ENCODE peak calls at places on chromosomes 11 and 22, in seven cellular contexts. T, M, U, V, I, H and O are unnamed samples.

GRCh38 chr11:8963569-8964323 is 496 bp downstream of the TMEM9B start:
- DNase-seq in T (peak), U (peak), I (no peak), V (no peak), M (peak), H (peak), O (no peak)

GRCh38 chr11:61305417-61305816 is 10.3 kb upstream of the VWCE start:
- DNase-seq in T (no peak), V (no peak), I (no peak), U (no peak), H (no peak), M (no peak), O (no peak)

GRCh38 chr11:7523416-7524210 is 9.8 kb downstream of the PPFIBP2 start:
- DNase-seq in U (no peak), I (no peak), M (no peak), T (no peak), V (no peak), H (no peak), O (no peak)

GRCh38 chr22:36770116-36770945 is 5.6 kb downstream of the IFT27 start:
- DNase-seq in V (no peak), I (no peak), M (peak), H (no peak), U (no peak), T (no peak), O (no peak)

GRCh38 chr22:26669060-26669481 is 11.7 kb downstream of the MIAT start:
- DNase-seq in H (no peak), T (no peak), I (peak), V (peak), M (no peak), U (no peak), O (peak)

GRCh38 chr11:8679006-8679405 is 3.5 kb downstream of the TRIM66 start:
- DNase-seq in T (no peak), H (no peak), I (no peak), V (no peak), U (no peak), M (no peak), O (no peak)

GRCh38 chr22:38631724-38632123 is 24.5 kb downstream of the FAM227A start:
- DNase-seq in V (no peak), H (no peak), U (no peak), M (no peak), T (no peak), I (no peak), O (no peak)

GRCh38 chr22:35631597-35631996 is 14.5 kb upstream of the MB start:
- DNase-seq in I (no peak), M (peak), H (peak), U (no peak), T (no peak), V (peak), O (peak)

GRCh38 chr22:46750861-46751260 is 11.6 kb upstream of the TBC1D22A start:
- DNase-seq in V (no peak), I (no peak), M (peak), T (no peak), H (no peak), U (no peak), O (no peak)

GRCh38 chr11:97883086-97883485 is 1137.7 kb upstream of the CNTN5 start:
- DNase-seq in M (no peak), V (no peak), U (no peak), T (no peak), I (no peak), H (no peak), O (peak)

GRCh38 chr11:112874959-112875358 is 86.3 kb upstream of the NCAM1 start:
- DNase-seq in T (no peak), I (no peak), M (no peak), V (no peak), U (no peak), H (no peak), O (no peak)

GRCh38 chr22:27552863-27553262 is 248.7 kb downstream of the MN1 start:
- DNase-seq in T (no peak), V (no peak), H (no peak), M (no peak), U (no peak), I (no peak), O (no peak)

GRCh38 chr11:115083129-115083823 is 404.9 kb downstream of the NXPE2 start:
- DNase-seq in V (no peak), U (no peak), I (no peak), H (no peak), M (no peak), T (no peak), O (no peak)

GRCh38 chr11:15158351-15159015 is 43.8 kb downstream of the INSC start:
- DNase-seq in U (no peak), T (no peak), V (peak), H (no peak), I (peak), M (no peak), O (peak)

GRCh38 chr11:128201801-128202200 is 385.6 kb downstream of the ETS1 start:
- DNase-seq in U (no peak), V (no peak), I (no peak), T (no peak), M (no peak), H (no peak), O (no peak)

GRCh38 chr11:70429428-70429705 is 31.0 kb downstream of the CTTN start:
- DNase-seq in T (no peak), U (no peak), M (no peak), V (no peak), H (no peak), I (no peak), O (no peak)

GRCh38 chr11:2678396-2678795 is 21.4 kb downstream of the KCNQ1OT1 start:
- DNase-seq in H (no peak), V (peak), U (no peak), I (no peak), T (no peak), M (no peak), O (no peak)

GRCh38 chr22:30310881-30311771 is 15.6 kb downstream of the TBC1D10A start:
- DNase-seq in M (peak), I (peak), U (peak), T (peak), H (peak), V (peak), O (no peak)

GRCh38 chr22:35424081-35424480 is 24.1 kb downstream of the MCM5 start:
- DNase-seq in H (no peak), U (no peak), I (no peak), M (no peak), V (no peak), T (no peak), O (no peak)

GRCh38 chr22:38138961-38139360 is 28.5 kb upstream of the BAIAP2L2 start:
- DNase-seq in M (peak), H (no peak), V (no peak), U (no peak), T (no peak), I (no peak), O (no peak)

GRCh38 chr11:78334109-78334508 is 83.5 kb downstream of the GAB2 start:
- DNase-seq in I (no peak), H (no peak), V (no peak), M (no peak), U (no peak), T (no peak), O (no peak)

GRCh38 chr11:83881428-83881827 is 595.3 kb upstream of the CCDC90B start:
- DNase-seq in H (no peak), I (no peak), U (no peak), M (no peak), T (no peak), V (no peak), O (no peak)

GRCh38 chr11:111793863-111794262 is 27.7 kb upstream of the PPP2R1B start:
- DNase-seq in I (peak), T (no peak), M (no peak), U (no peak), V (peak), H (peak), O (peak)

GRCh38 chr22:29268511-29269229 is 602 bp downstream of the EWSR1 start:
- DNase-seq in H (peak), M (peak), V (peak), T (peak), I (peak), U (peak), O (peak)

GRCh38 chr11:130427581-130428211 is 713 bp downstream of the ADAMTS8 start:
- DNase-seq in I (no peak), U (no peak), V (no peak), M (no peak), T (peak), H (no peak), O (no peak)

GRCh38 chr11:13668957-13669521 is 571 bp downstream of the FAR1 start:
- DNase-seq in U (peak), V (peak), M (peak), T (peak), I (peak), H (peak), O (peak)

GRCh38 chr11:3153291-3153861 is 11.7 kb downstream of the OSBPL5 start:
- DNase-seq in V (peak), I (peak), U (peak), T (peak), H (peak), M (no peak), O (peak)

GRCh38 chr22:38863531-38864131 is 8.4 kb downstream of the CBX6 start:
- DNase-seq in U (no peak), T (no peak), H (peak), I (no peak), V (no peak), M (peak), O (no peak)

GRCh38 chr11:94933225-94934130 is 39.9 kb downstream of the CWC15 start:
- DNase-seq in U (peak), H (no peak), V (peak), T (peak), I (peak), M (no peak), O (peak)

GRCh38 chr22:17873116-17873515 is 98.8 kb upstream of the BID start:
- DNase-seq in V (no peak), U (no peak), H (no peak), M (no peak), I (no peak), T (no peak), O (no peak)
- H3K4me3 ChIP-seq in V (no peak), U (no peak), H (no peak), M (no peak), I (no peak), T (no peak), O (no peak)

GRCh38 chr11:63871962-63872832 is 33.3 kb downstream of the MARK2 start:
- DNase-seq in V (peak), I (peak), T (peak), M (peak), U (peak), H (peak), O (peak)
- TF ChIP-seq CTCF in V (peak), I (peak), T (peak), M (peak), U (peak), H (peak), O (peak)

GRCh38 chr11:118635642-118636041 is 28.2 kb downstream of the PHLDB1 start:
- DNase-seq in U (no peak), M (no peak), I (no peak), T (no peak), H (no peak), V (no peak), O (no peak)
- H3K4me3 ChIP-seq in U (no peak), M (no peak), I (no peak), T (no peak), H (peak), V (no peak), O (no peak)

GRCh38 chr11:46393759-46394158 is 2.2 kb upstream of the CHRM4 start:
- DNase-seq in H (no peak), U (no peak), T (no peak), M (no peak), I (no peak), V (no peak), O (no peak)

GRCh38 chr11:46393231-46393616 is 1.6 kb upstream of the CHRM4 start:
- DNase-seq in V (no peak), I (no peak), H (no peak), U (no peak), M (no peak), T (no peak), O (no peak)

GRCh38 chr11:46391186-46391577 is 394 bp downstream of the CHRM4 start:
- DNase-seq in U (no peak), I (no peak), V (no peak), H (no peak), T (no peak), M (no peak), O (no peak)

GRCh38 chr11:46391578-46392420 is at the start of gene CHRM4:
- DNase-seq in M (no peak), U (no peak), H (no peak), V (peak), T (no peak), I (no peak), O (peak)

DNA sequence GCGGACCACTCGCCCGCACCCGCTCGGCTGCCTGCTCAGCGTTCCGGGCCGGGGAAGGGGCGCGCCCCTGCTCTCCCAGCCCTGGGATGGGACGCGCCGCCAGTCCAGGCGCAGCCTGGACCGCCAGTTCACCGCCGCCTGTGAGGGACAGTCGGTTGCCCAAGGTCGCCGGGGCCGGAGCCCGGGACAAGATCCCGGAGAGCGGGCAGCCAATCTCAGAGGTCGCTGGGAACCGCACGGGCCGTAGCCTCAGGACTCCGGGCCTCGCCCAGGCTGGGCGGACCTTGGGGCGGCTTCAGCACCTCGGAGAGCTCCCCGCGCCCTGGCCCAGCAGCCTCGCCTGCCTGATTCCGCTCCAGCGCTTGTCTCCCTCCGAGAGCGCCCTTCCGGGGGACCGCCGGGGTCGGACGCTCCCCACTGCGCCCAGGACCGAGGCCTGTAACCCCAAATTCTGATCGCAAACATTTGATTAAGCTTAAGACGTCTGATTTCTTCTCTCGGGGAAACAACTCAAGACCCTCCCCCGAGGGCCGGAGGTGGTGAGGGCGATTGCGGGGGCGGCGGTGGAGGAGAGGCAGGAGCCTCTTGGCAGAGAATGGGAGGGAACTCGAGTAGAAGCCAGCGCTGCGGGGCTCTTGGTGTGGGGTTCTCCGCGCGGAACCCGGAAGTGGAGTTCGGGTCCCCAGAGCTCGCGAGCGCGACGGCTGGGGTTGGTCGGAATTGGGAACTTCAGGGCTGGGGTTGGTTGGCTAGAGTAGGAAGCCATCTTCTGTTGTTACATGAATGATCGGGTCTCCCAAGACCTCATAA is 1.1 kb upstream of the CHRM4 start:
- DNase-seq in T (peak), U (peak), V (peak), M (peak), I (peak), H (peak), O (peak)
- TF ChIP-seq CTCF in T (no peak), U (no peak), V (no peak), M (no peak), I (no peak), H (peak), O (no peak)

GRCh38 chr22:41217553-41218157 is 12.5 kb downstream of the L3MBTL2 start:
- DNase-seq in H (no peak), U (peak), M (peak), T (peak), V (peak), I (peak), O (peak)
- H3K4me3 ChIP-seq in H (no peak), U (peak), M (peak), T (peak), V (peak), I (no peak), O (peak)

DNA sequence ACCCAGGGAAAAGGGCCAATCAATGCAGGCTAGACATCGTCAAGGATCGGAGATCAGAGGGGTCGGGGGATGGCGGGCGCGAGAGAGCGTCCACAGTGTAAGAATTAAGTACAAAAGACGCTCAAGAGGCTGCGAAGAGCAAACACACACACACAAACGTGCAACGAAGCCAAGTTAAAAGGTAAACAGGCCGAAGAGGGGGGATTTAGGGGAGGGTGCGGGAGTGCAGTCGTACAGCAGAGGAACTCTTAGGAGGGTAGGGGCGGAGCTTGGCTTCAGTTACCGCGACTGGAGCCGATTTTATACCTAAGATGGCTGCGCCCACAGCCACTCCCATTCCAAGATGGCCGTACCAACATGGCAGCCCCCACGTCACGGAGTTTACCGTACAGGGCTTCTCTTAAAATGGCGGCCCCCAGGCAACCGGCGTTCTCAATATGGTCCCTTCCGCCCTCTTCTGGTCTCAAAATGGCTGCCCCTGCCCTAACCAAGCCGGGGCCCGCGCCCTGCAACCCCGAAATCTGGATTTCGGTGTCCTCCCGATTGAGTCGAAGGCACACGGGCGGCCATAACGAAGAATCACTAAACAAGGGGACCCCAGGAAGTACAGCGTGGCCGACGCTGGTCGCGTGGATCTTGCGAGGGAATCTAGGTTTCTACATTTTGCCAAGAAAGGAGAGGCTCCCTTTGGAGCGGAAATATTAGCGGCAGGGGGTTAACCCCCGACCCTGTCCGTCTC is 2.0 kb downstream of the GNG3 start:
- DNase-seq in M (peak), V (peak), U (peak), I (peak), T (peak), H (peak), O (peak)
- TF ChIP-seq CTCF in M (no peak), V (no peak), U (peak), I (no peak), T (no peak), H (no peak), O (no peak)

GRCh38 chr11:120564573-120565301 is 53.2 kb downstream of the GRIK4 start:
- DNase-seq in T (peak), I (peak), M (no peak), U (no peak), V (peak), H (peak), O (peak)
- H3K4me3 ChIP-seq in T (peak), I (peak), M (peak), U (peak), V (peak), H (peak), O (peak)

GRCh38 chr11:134712228-134713145 is 300.4 kb upstream of the B3GAT1 start:
- DNase-seq in I (no peak), M (no peak), H (no peak), U (no peak), T (no peak), V (no peak), O (no peak)
- TF ChIP-seq CTCF in I (no peak), M (no peak), H (no peak), U (no peak), T (no peak), V (no peak), O (no peak)

GRCh38 chr11:73184953-73185671 is 33.0 kb upstream of the P2RY2 start:
- DNase-seq in V (peak), I (peak), T (peak), M (peak), H (peak), U (peak), O (peak)
- H3K4me3 ChIP-seq in V (no peak), I (no peak), T (no peak), M (no peak), H (no peak), U (no peak), O (no peak)